ENCODE peak calls at places on chromosomes 3 and 15, in seven cellular contexts. I, L, Z, H, T, S and F are unnamed samples.

GRCh38 chr3:154132777-154133375 is 11.7 kb downstream of the ARHGEF26 start:
- DNase-seq in I (no peak), L (peak), Z (no peak), H (no peak), T (no peak), S (no peak), F (no peak)

GRCh38 chr3:136711277-136711676 is 40.9 kb downstream of the STAG1 start:
- DNase-seq in I (no peak), L (no peak), Z (no peak), H (no peak), T (no peak), S (no peak), F (no peak)

GRCh38 chr3:40975711-40976121 is 223.6 kb upstream of the CTNNB1 start:
- DNase-seq in I (no peak), L (no peak), Z (no peak), H (no peak), T (no peak), S (no peak), F (no peak)

GRCh38 chr3:174495231-174495755 is 363.8 kb upstream of the NAALADL2 start:
- DNase-seq in I (no peak), L (no peak), Z (no peak), H (no peak), T (no peak), S (no peak), F (no peak)

GRCh38 chr3:72582211-72582878 is 265.9 kb downstream of the SHQ1 start:
- DNase-seq in I (no peak), L (no peak), Z (no peak), H (no peak), T (no peak), S (no peak), F (no peak)

GRCh38 chr3:158244274-158244673 is 134.4 kb downstream of the RSRC1 start:
- DNase-seq in I (no peak), L (no peak), Z (no peak), H (no peak), T (no peak), S (no peak), F (no peak)

GRCh38 chr3:129261850-129262249 is 12.4 kb downstream of the COPG1 start:
- DNase-seq in I (no peak), L (no peak), Z (no peak), H (no peak), T (no peak), S (no peak), F (no peak)

GRCh38 chr3:65493938-65494337 is 544.8 kb downstream of the MAGI1 start:
- DNase-seq in I (no peak), L (no peak), Z (no peak), H (no peak), T (no peak), S (no peak), F (no peak)

GRCh38 chr3:79685108-79685507 is 82.7 kb downstream of the ROBO1 start:
- DNase-seq in I (no peak), L (no peak), Z (no peak), H (no peak), T (no peak), S (no peak), F (no peak)

GRCh38 chr3:64088408-64089136 is 65.3 kb upstream of the PSMD6 start:
- DNase-seq in I (no peak), L (no peak), Z (no peak), H (no peak), T (no peak), S (no peak), F (no peak)

GRCh38 chr3:38099518-38099917 is 37.4 kb downstream of the ACAA1 start:
- DNase-seq in I (no peak), L (no peak), Z (no peak), H (no peak), T (no peak), S (no peak), F (no peak)

GRCh38 chr3:113231391-113231790 is 20.0 kb downstream of the BOC start:
- DNase-seq in I (no peak), L (no peak), Z (no peak), H (no peak), T (no peak), S (no peak), F (no peak)

GRCh38 chr3:46407976-46408375 is 917 bp downstream of the CCRL2 start:
- DNase-seq in I (no peak), L (no peak), Z (no peak), H (no peak), T (no peak), S (no peak), F (no peak)

GRCh38 chr15:62770752-62771151 is 271.8 kb upstream of the TPM1 start:
- DNase-seq in I (no peak), L (no peak), Z (no peak), H (no peak), T (no peak), S (no peak), F (no peak)

GRCh38 chr15:73737506-73737905 is 15.6 kb downstream of the INSYN1 start:
- DNase-seq in I (no peak), L (no peak), Z (no peak), H (no peak), T (no peak), S (no peak), F (no peak)

GRCh38 chr3:29720660-29721059 is 439.8 kb downstream of the RBMS3 start:
- DNase-seq in I (no peak), L (no peak), Z (no peak), H (no peak), T (no peak), S (no peak), F (no peak)

GRCh38 chr15:40098489-40099261 is 10.0 kb downstream of the BMF start:
- DNase-seq in I (peak), L (peak), Z (peak), H (peak), T (peak), S (no peak), F (peak)

GRCh38 chr15:68639926-68640600 is 61.3 kb downstream of the CORO2B start:
- DNase-seq in I (peak), L (no peak), Z (no peak), H (no peak), T (no peak), S (no peak), F (peak)

GRCh38 chr3:120567370-120568197 is 28.6 kb upstream of the NDUFB4 start:
- DNase-seq in I (peak), L (no peak), Z (no peak), H (no peak), T (peak), S (no peak), F (peak)

GRCh38 chr3:59385547-59385946 is 335.7 kb upstream of the CFAP20DC start:
- DNase-seq in I (no peak), L (no peak), Z (no peak), H (no peak), T (no peak), S (no peak), F (no peak)

GRCh38 chr15:64975390-64975789 is 14.3 kb downstream of the SPG21 start:
- DNase-seq in I (no peak), L (no peak), Z (no peak), H (no peak), T (no peak), S (no peak), F (no peak)

GRCh38 chr15:74775894-74776293 is 6.0 kb upstream of the CSK start:
- DNase-seq in I (no peak), L (no peak), Z (no peak), H (no peak), T (no peak), S (no peak), F (no peak)

GRCh38 chr3:50665603-50666115 is 9.1 kb upstream of the DOCK3 start:
- DNase-seq in I (no peak), L (no peak), Z (no peak), H (peak), T (no peak), S (no peak), F (no peak)

GRCh38 chr15:90000175-90000923 is 775 bp upstream of the ZNF710 start:
- DNase-seq in I (peak), L (no peak), Z (no peak), H (peak), T (peak), S (no peak), F (peak)

GRCh38 chr15:84715442-84716035 is 400 bp downstream of the SEC11A start:
- DNase-seq in I (no peak), L (peak), Z (no peak), H (peak), T (peak), S (no peak), F (peak)

GRCh38 chr3:128872744-128873143 is 6.7 kb upstream of the ACAD9 start:
- DNase-seq in I (no peak), L (no peak), Z (no peak), H (no peak), T (no peak), S (no peak), F (no peak)